ENCODE peak calls at places on chromosomes 5 and 9, in five cellular contexts. Z, D, Q, M and S are unnamed samples.

GRCh38 chr9:20728493-20729220 is 44.6 kb downstream of the FOCAD start:
- DNase-seq in D (no peak), M (no peak), Q (no peak), Z (no peak), S (no peak)

GRCh38 chr5:172361566-172362238 is 78.1 kb upstream of the UBTD2 start:
- DNase-seq in Z (no peak), D (peak), Q (no peak), M (peak), S (no peak)

GRCh38 chr9:110028281-110029075 is 179.5 kb downstream of the C9orf152 start:
- DNase-seq in Z (no peak), M (no peak), D (no peak), Q (no peak), S (no peak)

GRCh38 chr9:129011170-129011569 is 17.0 kb downstream of the SH3GLB2 start:
- DNase-seq in M (no peak), Q (no peak), D (no peak), Z (no peak), S (no peak)

GRCh38 chr9:35333551-35333950 is 156.4 kb upstream of the RUSC2 start:
- DNase-seq in M (no peak), Z (no peak), Q (no peak), D (no peak), S (no peak)

GRCh38 chr9:34383904-34384303 is 7.2 kb upstream of the MYORG start:
- DNase-seq in Z (no peak), M (no peak), Q (no peak), D (no peak), S (no peak)

GRCh38 chr5:92372766-92373165 is 989.6 kb upstream of the ARRDC3 start:
- DNase-seq in D (no peak), Q (no peak), M (no peak), Z (no peak), S (no peak)

GRCh38 chr9:124489222-124489621 is 18.0 kb downstream of the NR5A1 start:
- DNase-seq in Z (no peak), M (no peak), Q (no peak), D (no peak), S (no peak)

GRCh38 chr9:87140605-87141109 is 193.4 kb upstream of the GAS1 start:
- DNase-seq in Q (no peak), M (no peak), Z (no peak), D (no peak), S (no peak)

GRCh38 chr9:2570615-2571479 is 50.7 kb upstream of the VLDLR start:
- DNase-seq in D (peak), M (no peak), Z (no peak), Q (no peak), S (no peak)

GRCh38 chr9:112858625-112859147 is 32.0 kb downstream of the SLC46A2 start:
- DNase-seq in Q (no peak), Z (no peak), M (no peak), D (no peak), S (peak)

GRCh38 chr5:57655228-57655627 is 172.6 kb upstream of the ACTBL2 start:
- DNase-seq in D (no peak), M (no peak), Z (no peak), Q (no peak), S (no peak)

GRCh38 chr9:95755421-95755730 is 120.1 kb upstream of the ERCC6L2 start:
- DNase-seq in M (no peak), Z (no peak), D (no peak), Q (no peak), S (no peak)

GRCh38 chr9:109307380-109308240 is 13.2 kb downstream of the EPB41L4B start:
- DNase-seq in Z (no peak), Q (no peak), D (no peak), M (no peak), S (no peak)

GRCh38 chr5:96657068-96657467 is 5.1 kb upstream of the CAST start:
- DNase-seq in M (peak), Z (no peak), D (peak), Q (no peak), S (no peak)

GRCh38 chr9:77906991-77907390 is 124.6 kb downstream of the GNAQ start:
- DNase-seq in Q (no peak), Z (no peak), M (no peak), D (no peak), S (no peak)